ENCODE peak calls at places on chromosomes 5 and 9, in eight cellular contexts. D is uterus, A is tibial nerve, E is fibroblast of villous mesenchyme, R is pancreas, G is lower lobe of right lung, Q is psoas muscle, L is NT2/D1. T is an unnamed sample.
A peak's percentile ranks its signal among the peaks of the same experiment; 100 is the strongest.

GRCh38 chr5:180414176-180414575 is 61.0 kb upstream of the GFPT2 start:
- DNase-seq in D (no peak), A (no peak), E (no peak), R (no peak), G (no peak), Q (no peak), L (no peak), T (no peak)

GRCh38 chr5:6708814-6709213 is 4.4 kb upstream of the TENT4A start:
- DNase-seq in D (no peak), A (no peak), E (no peak), R (no peak), G (no peak), Q (peak; percentile 40), L (no peak), T (no peak)

GRCh38 chr9:20205821-20206220 is 416.5 kb downstream of the MLLT3 start:
- DNase-seq in D (no peak), A (no peak), E (peak; percentile 59), R (no peak), G (no peak), Q (no peak), L (no peak), T (no peak)

GRCh38 chr5:123520677-123521247 is 8.8 kb downstream of the CSNK1G3 start:
- DNase-seq in D (no peak), A (no peak), E (no peak), R (no peak), G (no peak), Q (no peak), L (no peak), T (no peak)

GRCh38 chr9:137580209-137580957 is 1.7 kb upstream of the DPH7 start:
- DNase-seq in D (no peak), A (no peak), E (no peak), R (peak; percentile 37), G (no peak), Q (no peak), L (no peak), T (no peak)

GRCh38 chr5:32173394-32174010 is 617 bp downstream of the GOLPH3 start:
- DNase-seq in D (peak; percentile 68), A (peak; percentile 58), E (peak; percentile 72), R (peak; percentile 81), G (peak; percentile 77), Q (peak; percentile 65), L (no peak), T (no peak)

GRCh38 chr5:149657324-149657723 is 72.8 kb upstream of the PPARGC1B start:
- DNase-seq in D (no peak), A (no peak), E (no peak), R (no peak), G (no peak), Q (no peak), L (no peak), T (no peak)

GRCh38 chr5:187042-187431 is 4.3 kb upstream of the LRRC14B start:
- DNase-seq in D (no peak), A (no peak), E (no peak), R (no peak), G (no peak), Q (peak; percentile 9), L (no peak), T (no peak)

GRCh38 chr5:15463231-15463630 is 36.7 kb upstream of the FBXL7 start:
- DNase-seq in D (no peak), A (no peak), E (peak; percentile 36), R (no peak), G (no peak), Q (no peak), L (peak; percentile 5), T (no peak)

GRCh38 chr5:9712506-9713285 is 82.5 kb upstream of the TAS2R1 start:
- DNase-seq in D (no peak), A (no peak), E (peak; percentile 82), R (no peak), G (no peak), Q (no peak), L (no peak), T (no peak)

GRCh38 chr5:55533806-55534435 is 843 bp downstream of the PLPP1 start:
- DNase-seq in D (peak; percentile 54), A (no peak), E (peak; percentile 42), R (no peak), G (no peak), Q (no peak), L (peak; percentile 16), T (peak; percentile 78)

GRCh38 chr9:86733929-86734328 is 213.4 kb downstream of the GAS1 start:
- DNase-seq in D (peak; percentile 37), A (no peak), E (no peak), R (no peak), G (no peak), Q (peak; percentile 58), L (no peak), T (no peak)

GRCh38 chr5:125564336-125564975 is 818.0 kb upstream of the ZNF608 start:
- DNase-seq in D (no peak), A (no peak), E (no peak), R (no peak), G (no peak), Q (no peak), L (no peak), T (no peak)

GRCh38 chr5:81420039-81420667 is 26.2 kb upstream of the ACOT12 start:
- DNase-seq in D (no peak), A (no peak), E (peak; percentile 85), R (no peak), G (no peak), Q (no peak), L (no peak), T (no peak)

GRCh38 chr9:37172511-37172910 is 52.1 kb downstream of the ZCCHC7 start:
- DNase-seq in D (no peak), A (no peak), E (no peak), R (no peak), G (no peak), Q (no peak), L (no peak), T (no peak)

GRCh38 chr9:133934512-133935221 is 57.5 kb downstream of the VAV2 start:
- DNase-seq in D (no peak), A (no peak), E (no peak), R (no peak), G (no peak), Q (peak; percentile 41), L (no peak), T (no peak)

GRCh38 chr5:157983906-157984551 is 125.1 kb upstream of the CLINT1 start:
- DNase-seq in D (no peak), A (no peak), E (no peak), R (no peak), G (no peak), Q (no peak), L (no peak), T (no peak)

GRCh38 chr5:7808998-7809397 is 41.9 kb downstream of the CFAP90 start:
- DNase-seq in D (no peak), A (no peak), E (no peak), R (no peak), G (no peak), Q (no peak), L (no peak), T (no peak)

GRCh38 chr5:14870347-14871083 is 1.1 kb downstream of the ANKH start:
- DNase-seq in D (peak; percentile 19), A (no peak), E (no peak), R (no peak), G (no peak), Q (peak; percentile 20), L (no peak), T (no peak)

GRCh38 chr5:39369123-39369815 is 5.0 kb upstream of the C9 start:
- DNase-seq in D (no peak), A (no peak), E (no peak), R (no peak), G (no peak), Q (no peak), L (no peak), T (no peak)
- H3K4me3 ChIP-seq in D (no peak overlapping the region), A (no peak overlapping the region), E (no peak overlapping the region), R (no peak overlapping the region), G (no peak overlapping the region), Q (no peak overlapping the region), L (no peak overlapping the region), T (no peak overlapping the region)

GRCh38 chr9:130362691-130363090 is 82.1 kb upstream of the ASS1 start:
- DNase-seq in D (no peak), A (no peak), E (no peak), R (no peak), G (no peak), Q (no peak), L (no peak), T (no peak)
- H3K4me3 ChIP-seq in D (no peak overlapping the region), A (no peak overlapping the region), E (no peak overlapping the region), R (no peak overlapping the region), G (no peak overlapping the region), Q (no peak overlapping the region), L (no peak overlapping the region), T (no peak overlapping the region)

DNA sequence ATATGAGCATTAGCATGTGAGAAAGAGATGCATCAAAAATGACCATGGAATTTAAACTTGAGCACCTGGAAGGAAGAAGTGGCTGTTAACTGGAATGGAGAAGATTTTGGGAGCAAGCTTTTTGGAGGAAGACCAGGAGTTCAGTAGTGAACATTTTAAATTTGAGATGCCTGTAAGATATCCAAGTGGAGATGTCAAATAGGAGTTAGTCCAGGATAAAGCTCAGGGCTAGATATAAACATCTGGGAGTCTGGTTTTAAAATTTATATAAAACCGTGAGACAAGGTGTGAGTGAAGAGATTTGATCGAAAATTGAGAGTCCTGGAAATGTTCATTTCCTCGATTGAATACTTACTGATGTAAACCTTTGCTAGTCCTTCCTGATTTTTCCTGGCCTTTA is 217.5 kb downstream of the ZSWIM6 start:
- DNase-seq in D (no peak), A (no peak), E (no peak), R (no peak), G (no peak), Q (no peak), L (no peak), T (no peak)
- H3K4me3 ChIP-seq in D (no peak overlapping the region), A (no peak overlapping the region), E (no peak overlapping the region), R (no peak overlapping the region), G (no peak overlapping the region), Q (no peak overlapping the region), L (no peak overlapping the region), T (no peak overlapping the region)

GRCh38 chr9:130692365-130692764 is 1.2 kb upstream of the EXOSC2 start:
- DNase-seq in D (no peak), A (no peak), E (no peak), R (peak; percentile 40), G (no peak), Q (peak; percentile 25), L (peak; percentile 85), T (no peak)

GRCh38 chr9:130687615-130688014 is 6.0 kb upstream of the EXOSC2 start:
- DNase-seq in D (no peak), A (no peak), E (no peak), R (no peak), G (no peak), Q (no peak), L (no peak), T (no peak)

GRCh38 chr9:130689937-130690700 is 3.5 kb upstream of the EXOSC2 start:
- DNase-seq in D (peak; percentile 93), A (peak; percentile 42), E (peak; percentile 98), R (peak; percentile 53), G (no peak), Q (peak; percentile 44), L (no peak), T (peak; percentile 81)

GRCh38 chr9:130688070-130688469 is 5.5 kb upstream of the EXOSC2 start:
- DNase-seq in D (no peak), A (no peak), E (no peak), R (no peak), G (no peak), Q (no peak), L (no peak), T (no peak)

GRCh38 chr9:130689572-130689936 is 4.0 kb upstream of the EXOSC2 start:
- DNase-seq in D (no peak), A (no peak), E (no peak), R (no peak), G (no peak), Q (no peak), L (no peak), T (no peak)
- H3K4me3 ChIP-seq in D (peak overlapping the region; percentile 21), A (peak overlapping the region; percentile 32), E (peak overlapping the region; percentile 55), R (peak overlapping the region; percentile 19), G (peak overlapping the region; percentile 48), Q (peak overlapping the region; percentile 54), L (no peak overlapping the region), T (peak overlapping the region; percentile 59)